ENCODE peak calls at places on chromosomes 6 and 20, in four cellular contexts. Y, W, M and S are unnamed samples.

GRCh38 chr6:156131221-156131903 is 645.8 kb upstream of the ARID1B start:
- DNase-seq in W (no peak), Y (no peak), M (no peak), S (no peak)

GRCh38 chr6:108497883-108498282 is 62.8 kb upstream of the FOXO3 start:
- DNase-seq in W (peak; percentile 4), Y (peak; percentile 42), M (no peak), S (no peak)

GRCh38 chr6:35425284-35425683 is 26.9 kb upstream of the FANCE start:
- DNase-seq in Y (no peak), M (no peak), W (no peak), S (no peak)

GRCh38 chr6:73728548-73729205 is 32.7 kb downstream of the CD109 start:
- DNase-seq in Y (no peak), M (no peak), W (no peak), S (no peak)

GRCh38 chr6:159608961-159609673 is 83.9 kb downstream of the SOD2 start:
- DNase-seq in W (peak; percentile 8), Y (no peak), M (no peak), S (no peak)

GRCh38 chr6:142376115-142376514 is 74.3 kb downstream of the ADGRG6 start:
- DNase-seq in W (no peak), M (no peak), Y (no peak), S (no peak)

GRCh38 chr20:9627219-9627618 is 112.8 kb downstream of the LAMP5 start:
- DNase-seq in M (no peak), Y (no peak), W (no peak), S (no peak)

GRCh38 chr6:139112146-139112545 is 22.7 kb upstream of the HECA start:
- DNase-seq in M (no peak), W (no peak), Y (no peak), S (no peak)

GRCh38 chr20:63054103-63054474 is 47.3 kb upstream of the BHLHE23 start:
- DNase-seq in M (no peak), Y (no peak), W (no peak), S (no peak)

GRCh38 chr20:25288291-25289181 is 40.7 kb downstream of the PYGB start:
- DNase-seq in W (no peak), Y (no peak), M (no peak), S (no peak)

GRCh38 chr6:35046862-35047261 is 94.3 kb downstream of the TCP11 start:
- DNase-seq in M (no peak), Y (no peak), W (no peak), S (no peak)

GRCh38 chr20:33316958-33317357 is 33.9 kb downstream of the BPIFB1 start:
- DNase-seq in W (no peak), Y (no peak), M (no peak), S (no peak)

GRCh38 chr20:53322651-53323050 is 271.0 kb downstream of the ZNF217 start:
- DNase-seq in W (no peak), M (no peak), Y (no peak), S (no peak)

GRCh38 chr6:164749126-164749758 is 560.2 kb downstream of the C6orf118 start:
- DNase-seq in W (no peak), M (no peak), Y (no peak), S (no peak)

GRCh38 chr6:121504227-121504626 is 68.8 kb downstream of the GJA1 start:
- DNase-seq in Y (no peak), M (no peak), W (peak; percentile 36), S (no peak)

GRCh38 chr20:11035211-11035610 is 361.4 kb upstream of the JAG1 start:
- DNase-seq in W (no peak), M (no peak), Y (no peak), S (no peak)

GRCh38 chr20:22430154-22430745 is 154.1 kb downstream of the FOXA2 start:
- DNase-seq in W (peak; percentile 92), M (no peak), Y (peak; percentile 26), S (no peak)

GRCh38 chr6:55175078-55175777 is 913 bp downstream of the HCRTR2 start:
- DNase-seq in W (no peak), Y (no peak), M (no peak), S (no peak)

GRCh38 chr6:164207024-164207423 is 792.5 kb downstream of the QKI start:
- DNase-seq in M (no peak), Y (no peak), W (no peak), S (no peak)

GRCh38 chr6:9657994-9658393 is 756.9 kb downstream of the TFAP2A start:
- DNase-seq in Y (no peak), M (no peak), W (no peak), S (no peak)

GRCh38 chr6:100335999-100336398 is 128.7 kb downstream of the SIM1 start:
- DNase-seq in M (no peak), W (no peak), Y (no peak), S (no peak)

GRCh38 chr6:155377061-155377460 is 62.8 kb upstream of the TFB1M start:
- DNase-seq in W (no peak), M (no peak), Y (no peak), S (no peak)

GRCh38 chr6:34082816-34083215 is 63.1 kb downstream of the GRM4 start:
- DNase-seq in W (no peak), Y (no peak), M (no peak), S (no peak)

GRCh38 chr6:94074764-94075163 is 655.4 kb upstream of the EPHA7 start:
- DNase-seq in Y (no peak), M (no peak), W (no peak), S (no peak)

GRCh38 chr6:69894578-69895347 is 28.4 kb downstream of the COL19A1 start:
- DNase-seq in M (no peak), Y (no peak), W (no peak), S (no peak)

GRCh38 chr6:148328876-148329567 is 13.6 kb upstream of the SASH1 start:
- DNase-seq in M (no peak), Y (no peak), W (no peak), S (no peak)

GRCh38 chr6:136309729-136310311 is 20.2 kb upstream of the BCLAF1 start:
- DNase-seq in W (no peak), Y (no peak), M (no peak), S (no peak)

GRCh38 chr6:24763578-24763977 is 11.2 kb upstream of the GMNN start:
- DNase-seq in Y (no peak), W (no peak), M (no peak), S (no peak)

GRCh38 chr6:24768361-24768760 is 6.4 kb upstream of the GMNN start:
- DNase-seq in W (no peak), Y (no peak), M (no peak), S (no peak)

GRCh38 chr6:24761851-24762250 is 12.9 kb upstream of the GMNN start:
- DNase-seq in M (no peak), W (no peak), Y (no peak), S (no peak)

GRCh38 chr6:24761193-24761835 is 13.4 kb upstream of the GMNN start:
- DNase-seq in Y (no peak), W (no peak), M (no peak), S (no peak)

DNA sequence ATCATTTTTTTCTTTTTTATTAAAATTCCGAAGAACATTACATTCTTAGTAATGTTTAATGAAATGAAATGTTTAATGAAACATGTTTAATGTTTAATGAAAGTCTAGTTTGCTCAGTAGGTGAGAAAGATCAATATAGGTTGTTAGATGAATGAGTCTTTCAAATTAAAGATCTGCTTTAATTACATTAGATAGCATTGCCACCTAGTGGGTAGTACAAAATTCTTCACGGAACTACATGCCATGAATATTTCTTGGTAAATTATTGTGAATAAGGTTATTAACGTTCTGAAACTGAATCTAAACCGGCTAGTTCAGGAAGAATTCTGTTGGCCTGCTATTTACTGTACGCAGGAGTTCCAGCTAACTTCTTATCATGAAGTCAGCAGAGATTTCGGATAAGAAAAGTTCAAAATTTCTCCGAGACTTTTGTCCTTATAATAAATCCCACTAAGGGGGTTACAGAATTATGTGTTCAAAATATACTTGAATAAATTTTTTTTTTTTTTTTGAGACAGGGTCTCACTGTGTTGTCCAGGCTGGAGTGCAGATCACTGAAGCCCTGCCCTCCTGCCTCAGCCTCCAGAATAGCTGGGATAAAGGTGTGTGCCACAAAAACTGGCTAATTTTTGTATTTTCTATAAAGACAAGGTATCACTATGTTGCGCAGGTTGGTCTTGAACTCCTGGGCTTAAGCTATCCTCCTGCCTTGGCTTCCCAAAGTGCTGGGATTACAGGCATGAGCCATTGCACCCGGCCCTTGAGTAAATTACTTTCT is 7.9 kb upstream of the GMNN start:
- DNase-seq in W (peak; percentile 20), Y (no peak), M (no peak), S (no peak)
- TF ChIP-seq CTCF in W (peak; percentile 59), Y (peak; percentile 56), M (peak; percentile 69), S (no peak)

GRCh38 chr6:111258615-111259088 is 171.3 kb downstream of the SLC16A10 start:
- DNase-seq in M (no peak), Y (no peak), W (no peak), S (no peak)

GRCh38 chr6:111259089-111259831 is 172.0 kb downstream of the SLC16A10 start:
- DNase-seq in Y (peak; percentile 92), M (peak; percentile 99), W (peak; percentile 89), S (peak; percentile 99)

GRCh38 chr6:111253999-111254778 is 166.9 kb downstream of the SLC16A10 start:
- DNase-seq in M (no peak), Y (no peak), W (no peak), S (no peak)

GRCh38 chr6:111254779-111255166 is 167.5 kb downstream of the SLC16A10 start:
- DNase-seq in M (no peak), Y (no peak), W (no peak), S (no peak)

GRCh38 chr6:111256646-111257045 is 169.3 kb downstream of the SLC16A10 start:
- DNase-seq in Y (no peak), M (no peak), W (no peak), S (no peak)
- TF ChIP-seq CTCF in Y (peak; percentile 21), M (no peak), W (peak; percentile 58), S (no peak)

GRCh38 chr20:3727333-3728035 is 5.0 kb upstream of the HSPA12B start:
- DNase-seq in W (no peak), M (no peak), Y (no peak), S (no peak)
- TF ChIP-seq CTCF in W (no peak), M (no peak), Y (no peak), S (no peak)

DNA sequence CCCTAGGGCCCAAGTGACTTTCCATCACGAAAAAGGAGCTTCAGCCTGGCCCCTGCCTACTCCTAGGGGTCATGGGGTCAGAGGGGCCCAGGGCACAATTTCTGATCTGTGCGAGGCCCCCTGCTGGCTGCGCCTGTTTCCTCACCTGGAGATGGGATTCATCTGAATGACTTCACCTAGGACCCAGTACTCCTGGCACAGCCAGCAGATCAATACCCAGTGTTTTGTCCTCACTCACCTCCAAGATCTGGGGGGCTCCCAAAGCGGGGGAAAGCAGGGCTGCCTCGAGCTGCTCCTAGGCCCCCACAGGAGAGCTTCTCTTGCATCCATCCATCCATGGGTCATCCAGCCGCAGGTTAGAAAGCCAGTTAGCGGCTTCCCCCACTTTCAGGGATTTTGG is 33.8 kb downstream of the CD40 start:
- DNase-seq in Y (no peak), M (no peak), W (peak; percentile 68), S (no peak)
- TF ChIP-seq CTCF in Y (peak; percentile 47), M (peak; percentile 18), W (peak; percentile 42), S (peak; percentile 27)

DNA sequence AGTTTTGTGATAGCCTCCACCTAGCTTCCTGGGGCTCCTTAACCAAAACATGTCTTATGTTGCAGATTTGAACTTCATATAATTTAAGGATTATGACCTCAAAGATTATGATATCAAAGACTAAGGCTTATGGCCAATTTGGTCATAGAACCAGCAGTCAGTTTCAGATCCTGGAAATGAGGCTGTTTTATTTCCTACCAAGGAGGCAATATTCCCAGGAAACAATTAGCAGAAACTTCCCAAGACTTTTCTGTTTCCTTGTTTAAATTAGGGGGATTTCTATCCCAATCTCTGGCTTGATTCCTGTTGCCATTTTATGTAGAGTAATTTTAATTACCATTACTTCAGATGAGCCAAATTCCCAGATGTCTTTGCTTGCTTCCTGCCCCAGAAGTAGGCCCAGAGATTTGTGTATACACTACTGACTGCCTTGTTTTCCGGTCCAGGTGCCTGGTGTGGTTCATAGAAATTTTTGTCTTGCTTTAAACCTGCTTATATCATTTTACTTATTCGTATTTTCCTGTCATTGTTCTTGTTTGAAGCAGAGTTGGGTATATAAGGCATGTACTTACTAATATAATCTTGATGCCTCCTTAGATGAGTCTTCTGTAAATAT is 119.2 kb upstream of the TMEM170B start:
- DNase-seq in M (no peak), W (no peak), Y (no peak), S (no peak)
- TF ChIP-seq CTCF in M (no peak), W (no peak), Y (no peak), S (no peak)